ENCODE peak calls at places on chromosomes 1 and 21, in seven cellular contexts. Z, U, J, M, N, K and I are unnamed samples.

GRCh38 chr1:99606306-99606705 is 39.6 kb upstream of the PALMD start:
- DNase-seq in K (no peak), M (no peak), J (peak; percentile 75), N (no peak), U (no peak), Z (no peak), I (no peak)

GRCh38 chr1:6889875-6890480 is 104.7 kb downstream of the CAMTA1 start:
- DNase-seq in M (peak; percentile 79), K (peak; percentile 39), N (peak; percentile 44), Z (peak; percentile 51), J (peak; percentile 68), U (no peak), I (peak; percentile 70)

GRCh38 chr1:109803901-109804331 is 40.2 kb upstream of the EPS8L3 start:
- DNase-seq in M (no peak), Z (no peak), K (no peak), U (no peak), J (no peak), N (no peak), I (no peak)

GRCh38 chr1:155981266-155982088 is 3.1 kb upstream of the ARHGEF2 start:
- DNase-seq in M (peak; percentile 86), J (peak; percentile 89), K (no peak), U (no peak), N (no peak), Z (no peak), I (peak; percentile 93)

GRCh38 chr21:28496517-28496916 is 496.2 kb downstream of the LTN1 start:
- DNase-seq in J (no peak), U (no peak), M (no peak), Z (no peak), N (no peak), K (no peak), I (no peak)

GRCh38 chr1:183842817-183843187 is 37.9 kb downstream of the RGL1 start:
- DNase-seq in Z (no peak), N (no peak), M (no peak), K (no peak), J (no peak), U (no peak), I (no peak)

GRCh38 chr21:35201288-35201687 is 152.2 kb upstream of the RUNX1 start:
- DNase-seq in M (no peak), Z (no peak), J (no peak), N (no peak), K (no peak), U (no peak), I (no peak)

GRCh38 chr1:202200669-202201068 is 7.1 kb downstream of the LGR6 start:
- DNase-seq in M (no peak), U (no peak), N (no peak), K (no peak), J (no peak), Z (no peak), I (no peak)

GRCh38 chr1:27006683-27007082 is 6.0 kb downstream of the TENT5B start:
- DNase-seq in K (no peak), M (no peak), U (no peak), Z (no peak), J (no peak), N (no peak), I (no peak)

GRCh38 chr1:204367956-204368355 is 8.2 kb upstream of the PLEKHA6 start:
- DNase-seq in U (no peak), N (no peak), J (no peak), K (no peak), Z (no peak), M (no peak), I (peak; percentile 33)

GRCh38 chr1:155984341-155984740 is 6.0 kb upstream of the ARHGEF2 start:
- DNase-seq in N (no peak), U (no peak), K (no peak), J (no peak), Z (no peak), M (no peak), I (no peak)

GRCh38 chr1:184975208-184975875 is 1.0 kb upstream of the NIBAN1 start:
- DNase-seq in N (no peak), J (no peak), K (no peak), M (no peak), U (no peak), Z (peak; percentile 6), I (no peak)
- TF ChIP-seq CTCF in N (no peak), J (no peak), K (no peak), M (no peak), U (no peak), Z (no peak), I (no peak)

GRCh38 chr1:210260087-210260486 is 27.5 kb downstream of the SERTAD4 start:
- DNase-seq in M (no peak), J (no peak), N (no peak), K (no peak), U (no peak), Z (no peak), I (no peak)

GRCh38 chr1:210262167-210262896 is 29.7 kb downstream of the SERTAD4 start:
- DNase-seq in K (no peak), U (no peak), Z (no peak), N (no peak), J (peak; percentile 60), M (peak; percentile 76), I (peak; percentile 79)

GRCh38 chr1:210262897-210263272 is 30.3 kb downstream of the SERTAD4 start:
- DNase-seq in Z (no peak), J (no peak), N (no peak), U (no peak), K (no peak), M (no peak), I (no peak)

GRCh38 chr1:210263963-210264362 is 31.4 kb downstream of the SERTAD4 start:
- DNase-seq in J (no peak), Z (no peak), M (no peak), U (no peak), N (no peak), K (no peak), I (no peak)

DNA sequence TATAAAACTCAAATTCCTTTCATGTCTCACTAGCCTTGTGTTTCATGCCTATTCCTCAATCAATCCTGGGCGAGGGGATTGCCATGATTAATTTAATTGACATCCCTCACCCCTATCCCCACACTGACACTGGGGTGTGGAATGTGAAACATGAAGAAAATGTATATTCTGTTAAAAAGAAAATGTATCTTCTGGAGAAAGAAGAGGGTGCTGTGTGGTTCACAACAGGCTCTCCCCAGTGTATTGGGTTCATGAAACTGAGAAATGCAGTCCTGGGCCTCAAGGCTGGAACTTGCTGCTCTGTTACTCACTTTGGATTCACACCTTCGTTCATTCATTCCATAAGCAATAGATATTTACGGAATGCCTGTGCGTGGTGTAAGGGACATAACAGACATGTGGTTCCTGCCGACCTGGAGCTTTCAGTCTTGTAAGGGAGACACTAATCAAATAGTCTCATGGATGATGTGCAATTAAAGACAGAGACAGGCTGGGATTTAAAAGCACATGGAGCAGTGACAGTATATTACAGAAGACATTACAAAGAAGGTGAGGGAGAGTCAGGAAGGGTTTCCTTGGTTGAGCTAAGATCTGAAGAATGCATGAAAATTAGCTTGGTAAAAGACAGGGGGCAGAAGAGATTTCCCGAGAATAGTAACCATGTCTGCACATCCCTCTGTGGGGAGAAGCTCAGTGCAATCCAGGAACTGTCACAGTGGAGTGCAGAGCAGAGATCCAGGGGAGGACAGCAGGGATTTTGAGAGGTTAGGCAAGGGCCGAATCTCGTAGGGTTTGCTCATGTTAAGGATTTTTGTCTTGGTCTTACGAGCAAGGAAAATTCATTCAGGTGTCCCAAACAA is 32.2 kb downstream of the SERTAD4 start:
- DNase-seq in N (no peak), U (no peak), K (no peak), Z (no peak), J (no peak), M (peak; percentile 24), I (no peak)
- TF ChIP-seq CTCF in N (peak; percentile 40), U (no peak), K (peak; percentile 24), Z (no peak), J (no peak), M (peak; percentile 38), I (no peak)

DNA sequence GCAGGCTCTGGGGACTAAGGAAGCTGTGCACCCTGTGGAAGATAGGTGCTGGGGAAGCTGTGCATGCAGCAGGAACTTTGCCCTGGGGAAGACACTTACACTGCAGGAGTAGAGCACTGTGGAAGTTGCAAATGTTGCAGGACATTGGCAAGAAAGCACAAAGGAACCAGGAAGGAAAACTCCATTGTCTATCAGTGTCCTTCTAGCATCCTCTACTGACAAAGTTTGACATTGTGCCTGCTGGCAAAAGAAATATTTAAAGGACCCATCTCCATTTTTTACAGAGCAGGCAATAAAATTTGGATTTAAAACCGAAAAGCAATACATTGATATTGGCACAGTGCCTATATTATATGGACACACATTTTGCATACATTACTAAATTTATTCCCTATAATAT is 394.1 kb downstream of the PBX1 start:
- DNase-seq in Z (no peak), J (no peak), M (peak; percentile 8), U (no peak), N (no peak), K (no peak), I (no peak)
- TF ChIP-seq CTCF in Z (no peak), J (peak; percentile 1), M (peak; percentile 30), U (no peak), N (peak; percentile 15), K (no peak), I (no peak)

DNA sequence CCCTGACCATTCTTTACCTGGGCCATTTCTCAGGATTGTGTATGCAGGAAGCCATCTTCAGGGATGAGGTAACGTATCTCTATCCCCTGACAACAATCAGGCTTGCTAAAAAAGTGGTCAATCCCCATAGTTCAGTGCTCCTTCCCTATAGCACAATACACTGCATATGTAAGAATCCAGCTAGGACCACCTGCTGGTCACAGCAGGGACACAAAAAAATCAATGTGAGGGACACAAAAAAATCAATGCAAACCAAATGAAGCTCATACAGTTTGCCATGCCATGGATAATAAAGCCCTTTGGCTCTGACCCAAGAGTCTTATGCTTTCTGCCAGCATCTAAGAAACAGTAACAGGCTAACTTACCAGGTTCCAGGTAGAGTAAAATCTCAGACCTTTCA is 16.3 kb downstream of the ACBD6 start:
- DNase-seq in K (no peak), U (no peak), N (no peak), Z (no peak), M (no peak), J (no peak), I (no peak)
- TF ChIP-seq CTCF in K (peak; percentile 5), U (no peak), N (no peak), Z (no peak), M (no peak), J (no peak), I (no peak)